ENCODE peak calls at places on chromosomes 13 and 19, in ten cellular contexts. Y, V, X, S, K, L, I, D, U and W are unnamed samples.

GRCh38 chr13:19062019-19062646 is 119.5 kb downstream of the TUBA3C start:
- DNase-seq in S (no peak), L (no peak), I (no peak), X (no peak), Y (no peak), U (no peak), D (no peak), V (no peak), K (no peak), W (no peak)

GRCh38 chr13:39822437-39822836 is 167.0 kb downstream of the COG6 start:
- DNase-seq in K (no peak), D (no peak), S (no peak), I (no peak), V (no peak), L (no peak), U (no peak), Y (no peak), X (no peak), W (no peak)

GRCh38 chr19:6020972-6021805 is 43.2 kb upstream of the RANBP3 start:
- DNase-seq in S (no peak), D (no peak), V (no peak), Y (no peak), L (no peak), K (no peak), X (no peak), U (no peak), I (no peak), W (no peak)

GRCh38 chr13:41639955-41640780 is 182.8 kb downstream of the RGCC start:
- DNase-seq in L (peak; percentile 25), Y (no peak), S (peak; percentile 87), V (no peak), D (no peak), U (no peak), X (no peak), I (peak; percentile 60), K (no peak), W (no peak)

GRCh38 chr19:50486823-50487515 is 10.3 kb upstream of the GARIN5A start:
- DNase-seq in D (no peak), Y (no peak), S (peak; percentile 43), I (peak; percentile 61), K (no peak), L (no peak), X (peak; percentile 60), V (peak; percentile 23), U (peak; percentile 68), W (peak; percentile 70)

GRCh38 chr13:91748416-91749089 is 350.1 kb downstream of the GPC5 start:
- DNase-seq in S (no peak), D (no peak), V (no peak), K (no peak), U (no peak), X (no peak), I (no peak), L (no peak), Y (no peak), W (no peak)

GRCh38 chr13:52356327-52356726 is 49.6 kb downstream of the THSD1 start:
- DNase-seq in S (peak; percentile 37), K (no peak), I (no peak), L (no peak), D (no peak), U (no peak), Y (no peak), V (no peak), X (no peak), W (no peak)

GRCh38 chr19:31127132-31127967 is 221.9 kb downstream of the TSHZ3 start:
- DNase-seq in D (peak; percentile 81), U (no peak), I (no peak), X (no peak), K (no peak), Y (no peak), V (no peak), L (no peak), S (peak; percentile 65), W (no peak)

GRCh38 chr13:96762876-96763275 is 231.4 kb downstream of the OXGR1 start:
- DNase-seq in I (no peak), Y (no peak), S (no peak), X (no peak), V (no peak), D (no peak), L (no peak), K (no peak), U (no peak), W (peak; percentile 28)

GRCh38 chr19:46637224-46637623 is 1.2 kb upstream of the GNG8 start:
- DNase-seq in U (no peak), I (no peak), X (no peak), Y (no peak), S (no peak), D (no peak), L (no peak), V (no peak), K (no peak), W (no peak)

GRCh38 chr13:77533875-77534788 is 1.4 kb upstream of the SCEL start:
- DNase-seq in U (no peak), S (no peak), K (no peak), X (no peak), Y (no peak), V (no peak), I (no peak), L (no peak), D (no peak), W (peak; percentile 14)